ENCODE peak calls at places on chromosome 10, in four cellular contexts. J is left cardiac atrium, P is AG09309, V is HuH-7.5. K is an unnamed sample.

GRCh38 chr10:132905661-132906060 is 36.7 kb downstream of the CFAP46 start:
- DNase-seq in J (no peak), V (no peak), P (no peak), K (no peak)

GRCh38 chr10:73218466-73219191 is 28.4 kb downstream of the DNAJC9 start:
- DNase-seq in P (no peak), V (peak), J (no peak), K (no peak)

GRCh38 chr10:94172332-94172731 is 178.6 kb downstream of the PLCE1 start:
- DNase-seq in P (no peak), V (no peak), J (no peak), K (no peak)

GRCh38 chr10:84059526-84059925 is 79.8 kb upstream of the GHITM start:
- DNase-seq in V (no peak), J (no peak), P (no peak), K (no peak)

GRCh38 chr10:7408003-7408493 is 2.8 kb downstream of the SFMBT2 start:
- DNase-seq in J (peak), V (no peak), P (no peak), K (peak)

GRCh38 chr10:22810643-22811254 is 96.4 kb upstream of the PIP4K2A start:
- DNase-seq in P (no peak), J (no peak), V (no peak), K (no peak)

GRCh38 chr10:113445736-113446135 is 107.1 kb upstream of the HABP2 start:
- DNase-seq in V (no peak), P (no peak), J (no peak), K (no peak)

GRCh38 chr10:102752934-102753664 is 9.4 kb downstream of the WBP1L start:
- DNase-seq in P (no peak), J (no peak), V (peak), K (no peak)

GRCh38 chr10:86648706-86649426 is 5.5 kb upstream of the OPN4 start:
- DNase-seq in P (peak), V (no peak), J (peak), K (peak)

GRCh38 chr10:125073996-125074395 is 86.4 kb downstream of the CTBP2 start:
- DNase-seq in J (no peak), V (no peak), P (no peak), K (no peak)

GRCh38 chr10:5534880-5535856 is 10.4 kb downstream of the CALML3 start:
- DNase-seq in J (no peak), P (peak), V (peak), K (no peak)

GRCh38 chr10:32437334-32437733 is 8.6 kb upstream of the CCDC7 start:
- DNase-seq in J (no peak), V (no peak), P (no peak), K (no peak)

GRCh38 chr10:70590663-70591416 is 11.7 kb downstream of the PRF1 start:
- DNase-seq in P (no peak), J (no peak), V (no peak), K (no peak)

GRCh38 chr10:29353887-29354561 is 65.2 kb downstream of the LYZL1 start:
- DNase-seq in J (no peak), V (no peak), P (no peak), K (no peak)

GRCh38 chr10:77290528-77291155 is 347.0 kb downstream of the KCNMA1 start:
- DNase-seq in J (no peak), P (peak), V (no peak), K (no peak)

GRCh38 chr10:94123253-94123995 is 129.7 kb downstream of the PLCE1 start:
- DNase-seq in P (peak), J (no peak), V (peak), K (no peak)

GRCh38 chr10:5551531-5552375 is 27.0 kb downstream of the CALML3 start:
- DNase-seq in P (no peak), V (no peak), J (peak), K (peak)

GRCh38 chr10:96721207-96721572 is 876 bp upstream of the PIK3AP1 start:
- DNase-seq in P (no peak), V (peak), J (no peak), K (no peak)

GRCh38 chr10:123869015-123869414 is 22.6 kb downstream of the CPXM2 start:
- DNase-seq in P (no peak), J (no peak), V (no peak), K (no peak)

GRCh38 chr10:77431209-77431611 is 206.4 kb downstream of the KCNMA1 start:
- DNase-seq in V (no peak), P (no peak), J (no peak), K (no peak)

GRCh38 chr10:58237014-58237830 is 30.5 kb downstream of the IPMK start:
- DNase-seq in P (peak), V (no peak), J (no peak), K (no peak)

GRCh38 chr10:119634219-119634544 is 17.0 kb upstream of the BAG3 start:
- DNase-seq in P (no peak), J (peak), V (no peak), K (no peak)

GRCh38 chr10:61834519-61834918 is 67.0 kb upstream of the ARID5B start:
- DNase-seq in P (no peak), J (no peak), V (no peak), K (no peak)

GRCh38 chr10:119502214-119502613 is 40.3 kb downstream of the RGS10 start:
- DNase-seq in J (no peak), P (no peak), V (no peak), K (no peak)

GRCh38 chr10:59754951-59755350 is 1.7 kb upstream of the MRLN start:
- DNase-seq in P (no peak), J (no peak), V (no peak), K (no peak)

GRCh38 chr10:51907342-51907741 is 207.9 kb upstream of the CSTF2T start:
- DNase-seq in J (no peak), V (no peak), P (no peak), K (no peak)

K was measured in cardiac septum.